ENCODE peak calls at places on chromosomes 6 and 20, in four cellular contexts. O is anterior cingulate cortex; Y is psoas muscle; U is activated naive CD8-positive, alpha-beta T cell treated with anti-CD3 and anti-CD28 coated beads for 36 hours. I is an unnamed sample.

GRCh38 chr6:131733376-131734016 is 22.7 kb upstream of the CTAGE9 start:
- DNase-seq in O (peak), Y (no peak), U (no peak), I (no peak)

GRCh38 chr20:45339084-45339483 is 9.1 kb downstream of the SDC4 start:
- DNase-seq in Y (no peak), U (no peak), O (no peak), I (peak)

GRCh38 chr6:136950436-136950835 is 28.3 kb downstream of the SLC35D3 start:
- DNase-seq in U (no peak), Y (no peak), O (no peak), I (no peak)

GRCh38 chr20:53706511-53707031 is 112.9 kb upstream of the ZNF217 start:
- DNase-seq in O (no peak), Y (no peak), U (peak), I (no peak)

GRCh38 chr6:92180090-92180489 is 1239.3 kb downstream of the EPHA7 start:
- DNase-seq in U (no peak), O (no peak), Y (no peak), I (no peak)

GRCh38 chr6:73504160-73504559 is 16.7 kb downstream of the EEF1A1 start:
- DNase-seq in O (no peak), Y (no peak), U (no peak), I (no peak)

GRCh38 chr6:120844084-120844483 is 490.2 kb downstream of the TBC1D32 start:
- DNase-seq in Y (no peak), O (no peak), U (no peak), I (no peak)

GRCh38 chr6:32967151-32968091 is 973 bp upstream of the BRD2 start:
- DNase-seq in Y (no peak), U (no peak), O (no peak), I (no peak)

GRCh38 chr6:72649032-72649984 is 27.4 kb downstream of the KCNQ5 start:
- DNase-seq in O (no peak), U (peak), Y (no peak), I (peak)

GRCh38 chr20:43458422-43458924 is 777 bp downstream of the SRSF6 start:
- DNase-seq in O (no peak), Y (no peak), U (no peak), I (no peak)

GRCh38 chr20:49595811-49596545 is 28.0 kb upstream of the PTGIS start:
- DNase-seq in O (no peak), U (peak), Y (peak), I (no peak)

GRCh38 chr20:32663704-32664351 is 9.9 kb downstream of the C20orf203 start:
- DNase-seq in O (no peak), U (no peak), Y (no peak), I (no peak)

GRCh38 chr6:164331026-164331425 is 916.5 kb downstream of the QKI start:
- DNase-seq in O (no peak), Y (no peak), U (no peak), I (no peak)

GRCh38 chr6:130215526-130215925 is 7.2 kb downstream of the SAMD3 start:
- DNase-seq in Y (no peak), O (no peak), U (peak), I (no peak)

GRCh38 chr6:43359381-43359780 is 10.1 kb downstream of the ZNF318 start:
- DNase-seq in U (no peak), O (no peak), Y (no peak), I (no peak)

GRCh38 chr20:33503564-33503963 is 13.7 kb downstream of the CBFA2T2 start:
- DNase-seq in Y (no peak), U (no peak), O (no peak), I (no peak)

GRCh38 chr20:57948177-57948955 is 238.6 kb upstream of the PMEPA1 start:
- DNase-seq in U (no peak), O (no peak), Y (no peak), I (no peak)

GRCh38 chr20:6030453-6031080 is 23.3 kb downstream of the LRRN4 start:
- DNase-seq in U (no peak), O (no peak), Y (no peak), I (no peak)

GRCh38 chr6:146544783-146545182 is 1.1 kb downstream of the RAB32 start:
- DNase-seq in Y (no peak), U (no peak), O (no peak), I (no peak)

GRCh38 chr20:59469266-59470252 is 134.8 kb upstream of the PHACTR3 start:
- DNase-seq in O (no peak), U (no peak), Y (no peak), I (no peak)

GRCh38 chr6:7697820-7698623 is 27.9 kb upstream of the BMP6 start:
- DNase-seq in O (no peak), U (no peak), Y (no peak), I (no peak)

GRCh38 chr6:97066056-97066455 is 141.5 kb downstream of the KLHL32 start:
- DNase-seq in Y (no peak), U (no peak), O (no peak), I (no peak)